ENCODE peak calls at places on chromosomes 7 and 10, in five cellular contexts. R is IMR-90, Z is HepG2, F is H1, H is K562. N is an unnamed sample.

GRCh38 chr10:28959850-28960501 is 282.7 kb downstream of the BAMBI start:
- DNase-seq in R (peak; percentile 19), Z (no peak), F (no peak), H (no peak), N (no peak)

GRCh38 chr7:74502216-74502891 is 48.6 kb downstream of the GTF2IRD1 start:
- DNase-seq in R (no peak), Z (no peak), F (no peak), H (no peak), N (no peak)

GRCh38 chr10:111835562-111835961 is 348.0 kb downstream of the GPAM start:
- DNase-seq in R (no peak), Z (no peak), F (no peak), H (no peak), N (no peak)

GRCh38 chr10:75858357-75858756 is 426.9 kb downstream of the LRMDA start:
- DNase-seq in R (no peak), Z (no peak), F (no peak), H (no peak), N (no peak)

GRCh38 chr10:89165923-89166322 is 41.2 kb downstream of the CH25H start:
- DNase-seq in R (peak; percentile 83), Z (no peak), F (no peak), H (no peak), N (no peak)

GRCh38 chr10:87740232-87740631 is 77.8 kb downstream of the ATAD1 start:
- DNase-seq in R (peak; percentile 85), Z (peak; percentile 44), F (no peak), H (no peak), N (no peak)

GRCh38 chr10:115665549-115665948 is 572.4 kb downstream of the ATRNL1 start:
- DNase-seq in R (no peak), Z (no peak), F (no peak), H (no peak), N (no peak)

GRCh38 chr7:133682364-133683181 is 429.7 kb downstream of the EXOC4 start:
- DNase-seq in R (no peak), Z (no peak), F (no peak), H (no peak), N (no peak)

GRCh38 chr10:97047788-97048187 is 138.0 kb downstream of the SLIT1 start:
- DNase-seq in R (no peak), Z (no peak), F (no peak), H (no peak), N (no peak)

GRCh38 chr10:30436200-30436599 is 2.2 kb downstream of the MAP3K8 start:
- DNase-seq in R (peak; percentile 60), Z (no peak), F (peak; percentile 39), H (peak; percentile 62), N (peak; percentile 68)

GRCh38 chr7:53022893-53023292 is 12.5 kb upstream of the POM121L12 start:
- DNase-seq in R (no peak), Z (no peak), F (no peak), H (no peak), N (no peak)

GRCh38 chr7:151249732-151250072 is 1.2 kb upstream of the SMARCD3 start:
- DNase-seq in R (peak; percentile 39), Z (no peak), F (no peak), H (peak; percentile 53), N (peak; percentile 60)

GRCh38 chr10:133378251-133379096 is 588 bp upstream of the PAOX start:
- DNase-seq in R (peak; percentile 32), Z (peak; percentile 46), F (no peak), H (peak; percentile 65), N (peak; percentile 45)

GRCh38 chr10:129892571-129893045 is 71.5 kb downstream of the EBF3 start:
- DNase-seq in R (no peak), Z (no peak), F (no peak), H (no peak), N (no peak)

GRCh38 chr10:51010977-51011376 is 63.3 kb upstream of the PRKG1 start:
- DNase-seq in R (peak; percentile 54), Z (peak; percentile 27), F (no peak), H (peak; percentile 58), N (peak; percentile 40)

GRCh38 chr7:157250605-157251228 is 86.1 kb upstream of the DNAJB6 start:
- DNase-seq in R (peak; percentile 66), Z (peak; percentile 61), F (peak; percentile 31), H (peak; percentile 82), N (peak; percentile 38)

GRCh38 chr7:141785711-141786552 is 4.1 kb upstream of the TAS2R5 start:
- DNase-seq in R (peak; percentile 55), Z (peak; percentile 42), F (no peak), H (peak; percentile 43), N (peak; percentile 64)

GRCh38 chr7:157018328-157018996 is 8.0 kb upstream of the MNX1 start:
- DNase-seq in R (no peak), Z (no peak), F (no peak), H (no peak), N (no peak)

GRCh38 chr10:120942806-120943413 is 91.7 kb downstream of the WDR11 start:
- DNase-seq in R (peak; percentile 57), Z (peak; percentile 32), F (peak; percentile 81), H (peak; percentile 61), N (peak; percentile 78)

DNA sequence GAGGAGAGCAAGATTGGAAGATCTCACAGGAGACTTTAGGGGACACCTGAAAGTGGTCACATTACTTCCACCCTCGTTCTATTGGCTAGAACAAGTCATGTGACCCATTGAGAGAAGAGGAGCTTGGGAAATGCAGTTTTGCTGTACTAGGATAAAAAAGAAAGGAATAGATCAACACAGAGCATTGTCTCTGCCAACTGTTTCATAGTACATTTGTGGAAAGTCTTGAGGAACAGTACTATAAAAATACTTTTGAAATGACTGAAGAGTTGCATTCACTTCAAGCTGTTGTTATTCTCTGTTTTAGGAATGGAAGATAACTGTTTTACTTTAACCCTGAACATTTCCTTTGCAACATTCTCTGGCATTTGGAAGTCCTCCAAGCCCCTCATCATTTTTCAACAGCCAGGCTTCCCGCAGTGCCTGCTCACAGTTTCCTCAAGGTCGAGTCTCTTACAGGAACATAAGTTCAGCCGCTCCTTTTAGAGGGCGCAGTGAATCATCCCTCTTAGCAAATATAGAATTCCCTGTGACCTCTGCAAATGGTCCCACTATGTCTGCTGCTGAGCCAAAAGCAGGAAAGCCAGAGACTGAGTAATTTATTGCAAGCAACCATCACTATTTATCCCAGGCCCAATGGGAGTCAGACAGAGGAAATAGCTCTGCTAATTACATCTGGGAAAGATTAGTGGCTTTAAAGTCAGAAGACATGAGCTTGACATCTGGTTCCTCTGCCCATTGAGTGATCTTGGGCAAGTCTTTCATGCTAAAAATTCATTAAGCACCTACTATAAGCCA is 40.7 kb downstream of the MRPL32 start:
- DNase-seq in R (peak; percentile 75), Z (peak; percentile 20), F (no peak), H (peak; percentile 55), N (peak; percentile 48)
- TF ChIP-seq MAFK in R (no peak), Z (no peak), F (no peak), H (no peak), N (no peak)

DNA sequence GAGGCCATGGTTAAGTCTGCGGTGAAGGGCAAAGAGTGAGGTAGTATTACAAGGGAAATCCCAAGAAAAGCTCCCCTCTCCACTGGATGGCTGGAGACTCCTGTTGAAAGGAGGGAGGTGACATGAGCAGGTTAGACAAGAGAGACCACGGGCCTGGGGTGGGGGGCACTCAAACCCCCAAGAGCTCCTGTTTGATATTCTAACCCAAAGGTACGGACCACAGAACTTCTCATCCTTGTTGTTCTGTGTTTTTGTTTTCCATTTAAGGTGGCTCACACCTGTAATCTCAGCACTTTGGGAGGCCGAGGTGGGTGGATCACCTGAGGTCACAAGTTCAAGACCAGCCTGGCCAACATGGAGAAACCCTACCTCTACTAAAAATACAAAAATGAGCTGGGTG is 11.6 kb downstream of the VSTM4 start:
- DNase-seq in R (no peak), Z (no peak), F (no peak), H (no peak), N (no peak)
- TF ChIP-seq MAFK in R (no peak), Z (no peak), F (no peak), H (no peak), N (no peak)

DNA sequence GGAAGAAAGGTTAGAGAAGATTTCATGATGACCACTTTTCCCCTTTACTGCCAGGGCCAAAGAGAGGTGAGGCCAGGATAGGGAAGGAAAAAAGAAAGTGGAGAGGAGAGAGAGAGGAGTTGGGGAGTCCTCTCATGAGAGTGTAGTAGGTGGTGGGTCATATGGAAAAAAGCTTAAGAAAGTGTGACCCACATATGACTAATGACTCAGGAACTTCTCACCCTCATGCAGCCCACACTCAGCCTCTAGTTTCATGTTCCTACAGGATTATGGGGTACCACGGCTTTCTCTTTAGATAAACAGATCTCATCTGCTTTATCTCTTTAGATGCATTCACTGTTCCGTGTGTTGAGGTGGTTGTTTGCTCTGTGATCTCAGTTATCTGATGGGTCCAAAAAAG is 462.5 kb upstream of the IGFBP3 start:
- DNase-seq in R (peak; percentile 58), Z (no peak), F (no peak), H (no peak), N (no peak)
- TF ChIP-seq MAFK in R (no peak), Z (no peak), F (no peak), H (no peak), N (no peak)

GRCh38 chr7:24464846-24465245 is 108.4 kb upstream of the PALS2 start:
- DNase-seq in R (no peak), Z (no peak), F (no peak), H (no peak), N (no peak)
- TF ChIP-seq MAFK in R (no peak), Z (no peak), F (no peak), H (no peak), N (no peak)

GRCh38 chr10:63627376-63627775 is 106.2 kb downstream of the REEP3 start:
- DNase-seq in R (no peak), Z (no peak), F (no peak), H (no peak), N (no peak)
- TF ChIP-seq MAFK in R (no peak), Z (no peak), F (no peak), H (no peak), N (no peak)

DNA sequence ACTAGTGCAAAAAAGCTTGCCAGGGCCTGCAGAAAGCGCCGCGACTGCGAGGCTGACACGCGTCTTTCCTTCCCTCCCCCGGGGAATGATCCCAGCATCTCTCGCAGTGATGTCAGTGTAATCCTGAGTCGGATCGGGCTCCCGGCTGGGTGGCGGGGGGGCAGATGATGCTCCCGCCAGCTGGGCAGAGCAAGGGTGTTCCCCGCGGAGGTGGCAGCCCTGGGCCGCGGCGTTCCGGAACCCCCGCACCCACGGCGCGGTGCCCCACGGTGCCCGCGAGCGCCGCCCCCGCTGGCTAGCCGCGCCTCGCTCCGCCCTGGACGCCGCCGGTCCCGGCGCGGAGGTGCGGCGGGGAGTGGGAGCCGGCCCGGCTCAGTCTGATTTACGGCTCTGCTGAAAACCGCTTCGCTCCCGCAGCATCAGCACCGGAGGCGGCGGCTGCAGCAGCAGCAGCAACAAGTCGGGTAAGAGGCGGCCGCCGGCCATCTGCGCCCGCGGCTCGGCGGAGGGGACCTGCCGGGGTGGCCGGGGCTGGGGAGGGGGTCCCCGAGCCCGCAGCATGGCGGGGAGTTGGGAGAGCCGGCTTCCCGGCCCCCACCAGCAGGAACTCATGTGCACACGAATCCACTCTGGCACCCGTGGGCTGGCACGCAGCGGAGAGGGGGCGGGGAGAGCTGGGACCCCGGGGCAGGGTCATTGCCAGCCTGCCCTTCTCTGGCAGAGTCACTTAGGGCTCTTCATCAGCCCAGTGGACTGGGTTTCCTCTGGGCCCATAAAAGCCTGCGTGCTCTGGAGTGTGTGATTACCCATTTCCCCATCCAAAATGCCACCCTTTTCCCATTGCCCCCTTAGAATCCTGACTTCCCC is at the start of gene ZNF365:
- DNase-seq in R (peak; percentile 47), Z (no peak), F (no peak), H (no peak), N (peak; percentile 37)
- TF ChIP-seq MAFK in R (no peak), Z (no peak), F (no peak), H (no peak), N (no peak)

GRCh38 chr7:2876031-2876862 is 32.1 kb upstream of the GNA12 start:
- DNase-seq in R (peak; percentile 87), Z (no peak), F (no peak), H (no peak), N (peak; percentile 26)
- TF ChIP-seq MAFK in R (no peak), Z (no peak), F (no peak), H (no peak), N (no peak)

GRCh38 chr7:22725585-22725984 is 1.4 kb upstream of the IL6 start:
- DNase-seq in R (peak; percentile 48), Z (peak; percentile 47), F (no peak), H (peak; percentile 57), N (peak; percentile 40)
- TF ChIP-seq MAFK in R (no peak), Z (no peak), F (no peak), H (no peak), N (no peak)